ENCODE peak calls at places on chromosome 14, in eight cellular contexts. M, C, V, A, R, Q, S and J are unnamed samples.

GRCh38 chr14:52701223-52701622 is 5.8 kb upstream of the PSMC6 start:
- DNase-seq in A (no peak), V (no peak), S (no peak), Q (no peak), R (no peak), C (no peak), M (peak), J (no peak)

GRCh38 chr14:75736845-75737485 is 75.9 kb downstream of the TTLL5 start:
- DNase-seq in C (no peak), S (no peak), A (no peak), Q (no peak), V (no peak), R (no peak), M (no peak), J (no peak)

GRCh38 chr14:38505221-38506095 is 249.6 kb upstream of the CLEC14A start:
- DNase-seq in A (no peak), R (no peak), S (no peak), Q (no peak), V (no peak), M (peak), C (no peak), J (no peak)

GRCh38 chr14:77014004-77014604 is 14.4 kb downstream of the IRF2BPL start:
- DNase-seq in R (no peak), Q (no peak), V (no peak), A (no peak), M (no peak), C (no peak), S (peak), J (no peak)

GRCh38 chr14:94601961-94602391 is 10.2 kb upstream of the SERPINA3 start:
- DNase-seq in V (peak), M (peak), Q (no peak), C (no peak), S (peak), A (no peak), R (peak), J (no peak)

GRCh38 chr14:50333010-50333409 is 20.9 kb downstream of the DMAC2L start:
- DNase-seq in R (peak), Q (no peak), M (peak), A (no peak), C (no peak), S (peak), V (peak), J (no peak)

GRCh38 chr14:99393059-99393655 is 87.5 kb downstream of the SETD3 start:
- DNase-seq in S (no peak), M (peak), V (no peak), A (peak), Q (peak), C (peak), R (no peak), J (peak)

GRCh38 chr14:83556065-83556464 is 1973.9 kb upstream of the FLRT2 start:
- DNase-seq in R (no peak), S (no peak), C (no peak), Q (no peak), M (peak), A (no peak), V (no peak), J (no peak)

GRCh38 chr14:63273717-63274673 is 44.7 kb downstream of the GPHB5 start:
- DNase-seq in M (no peak), R (no peak), C (no peak), S (peak), Q (no peak), V (no peak), A (no peak), J (no peak)

GRCh38 chr14:35352274-35353233 is 52.0 kb downstream of the NFKBIA start:
- DNase-seq in A (no peak), R (no peak), M (no peak), C (peak), S (no peak), V (no peak), Q (no peak), J (no peak)

GRCh38 chr14:51351997-51352396 is 112.0 kb downstream of the TMX1 start:
- DNase-seq in A (no peak), V (no peak), Q (no peak), S (no peak), R (no peak), M (no peak), C (no peak), J (no peak)

GRCh38 chr14:88270781-88271180 is 52.3 kb downstream of the KCNK10 start:
- DNase-seq in V (no peak), S (no peak), C (no peak), Q (no peak), R (no peak), M (no peak), A (no peak), J (no peak)

GRCh38 chr14:94775082-94775874 is 5.4 kb upstream of the GSC start:
- DNase-seq in Q (no peak), A (no peak), C (no peak), S (no peak), M (no peak), R (no peak), V (no peak), J (no peak)

GRCh38 chr14:99511421-99512109 is 30.4 kb downstream of the CCNK start:
- DNase-seq in A (no peak), M (no peak), Q (no peak), V (no peak), C (no peak), S (peak), R (no peak), J (no peak)

GRCh38 chr14:91084516-91084915 is 24.1 kb upstream of the RPS6KA5 start:
- DNase-seq in R (no peak), C (no peak), S (no peak), A (no peak), M (no peak), V (no peak), Q (no peak), J (no peak)

GRCh38 chr14:69464379-69464778 is 20.1 kb upstream of the PLEKHD1 start:
- DNase-seq in C (no peak), M (no peak), A (no peak), V (no peak), S (no peak), R (no peak), Q (no peak), J (no peak)

GRCh38 chr14:77407158-77407557 is 16.2 kb downstream of the NOXRED1 start:
- DNase-seq in A (no peak), V (no peak), S (no peak), Q (no peak), R (peak), C (peak), M (no peak), J (no peak)

GRCh38 chr14:101196795-101197590 is 293.5 kb upstream of the RTL1 start:
- DNase-seq in V (no peak), R (no peak), A (no peak), Q (no peak), S (no peak), C (no peak), M (no peak), J (no peak)

GRCh38 chr14:100736269-100737180 is 9.8 kb downstream of the DLK1 start:
- DNase-seq in S (no peak), R (no peak), A (no peak), C (no peak), M (no peak), Q (no peak), V (no peak), J (no peak)

GRCh38 chr14:80523518-80524117 is 312.3 kb upstream of the DIO2 start:
- DNase-seq in C (no peak), S (no peak), R (no peak), M (peak), Q (no peak), A (no peak), V (no peak), J (no peak)

GRCh38 chr14:100783630-100784321 is 42.1 kb upstream of the MEG3 start:
- DNase-seq in A (no peak), C (no peak), M (no peak), R (no peak), Q (no peak), V (no peak), S (peak), J (peak)

GRCh38 chr14:103456167-103456835 is 66.3 kb downstream of the CKB start:
- DNase-seq in S (no peak), M (no peak), A (no peak), R (no peak), V (no peak), C (no peak), Q (no peak), J (no peak)

GRCh38 chr14:100012478-100012925 is 52.7 kb upstream of the EVL start:
- DNase-seq in V (no peak), A (no peak), M (peak), R (peak), C (no peak), Q (no peak), S (no peak), J (no peak)

GRCh38 chr14:103545219-103545914 is 16.4 kb downstream of the TRMT61A start:
- DNase-seq in S (peak), Q (no peak), V (no peak), M (no peak), C (no peak), A (no peak), R (no peak), J (no peak)

GRCh38 chr14:96501383-96501745 is 818 bp upstream of the PAPOLA start:
- DNase-seq in A (peak), Q (no peak), V (no peak), M (no peak), S (no peak), C (peak), R (no peak), J (no peak)

GRCh38 chr14:75222208-75222701 is 45.8 kb upstream of the TMED10 start:
- DNase-seq in M (peak), R (no peak), V (peak), S (peak), C (no peak), Q (no peak), A (no peak), J (no peak)

GRCh38 chr14:106228541-106229158 is 702.3 kb downstream of the TMEM121 start:
- DNase-seq in R (no peak), V (no peak), A (peak), Q (no peak), C (no peak), S (no peak), M (no peak), J (no peak)

GRCh38 chr14:102590667-102591099 is 1.8 kb upstream of the RCOR1 start:
- DNase-seq in A (no peak), S (peak), R (no peak), M (peak), Q (no peak), V (no peak), C (no peak), J (no peak)

GRCh38 chr14:57058319-57058718 is 210.4 kb downstream of the EXOC5 start:
- DNase-seq in Q (no peak), R (no peak), M (no peak), C (no peak), S (no peak), V (no peak), A (no peak), J (peak)